ENCODE peak calls at places on chromosomes 6 and 20, in seven cellular contexts. One of them, this sample, is unnamed.

GRCh38 chr6:92767101-92767500 is 652.3 kb downstream of the EPHA7 start:
- DNase-seq in activated naive CD4-positive, alpha-beta T cell treated with anti-CD3 and anti-CD28 coated beads, Interleukin-2, amount 10 ng/mL, durations not matched to agents 7 days and 5 days: no peak
- DNase-seq in SK-N-MC: no peak
- DNase-seq in C1 segment of cervical spinal cord: no peak
- DNase-seq in T-helper 9 cell: no peak
- DNase-seq in NCI-H2029 treated with DMSO at 0.1 percent for 48 hours: peak
- DNase-seq in iPS DF 6.9: no peak
- DNase-seq in this sample: no peak

GRCh38 chr6:71197770-71198169 is 90.8 kb upstream of the OGFRL1 start:
- DNase-seq in activated naive CD4-positive, alpha-beta T cell treated with anti-CD3 and anti-CD28 coated beads, Interleukin-2, amount 10 ng/mL, durations not matched to agents 7 days and 5 days: no peak
- DNase-seq in SK-N-MC: no peak
- DNase-seq in C1 segment of cervical spinal cord: no peak
- DNase-seq in T-helper 9 cell: no peak
- DNase-seq in NCI-H2029 treated with DMSO at 0.1 percent for 48 hours: no peak
- DNase-seq in iPS DF 6.9: no peak
- DNase-seq in this sample: no peak

GRCh38 chr20:20448891-20449290 is 81.0 kb downstream of the INSM1 start:
- DNase-seq in activated naive CD4-positive, alpha-beta T cell treated with anti-CD3 and anti-CD28 coated beads, Interleukin-2, amount 10 ng/mL, durations not matched to agents 7 days and 5 days: no peak
- DNase-seq in SK-N-MC: no peak
- DNase-seq in C1 segment of cervical spinal cord: no peak
- DNase-seq in T-helper 9 cell: no peak
- DNase-seq in NCI-H2029 treated with DMSO at 0.1 percent for 48 hours: no peak
- DNase-seq in iPS DF 6.9: no peak
- DNase-seq in this sample: no peak

GRCh38 chr6:160249687-160250086 is 8.9 kb downstream of the SLC22A2 start:
- DNase-seq in activated naive CD4-positive, alpha-beta T cell treated with anti-CD3 and anti-CD28 coated beads, Interleukin-2, amount 10 ng/mL, durations not matched to agents 7 days and 5 days: no peak
- DNase-seq in SK-N-MC: no peak
- DNase-seq in C1 segment of cervical spinal cord: no peak
- DNase-seq in T-helper 9 cell: no peak
- DNase-seq in NCI-H2029 treated with DMSO at 0.1 percent for 48 hours: no peak
- DNase-seq in iPS DF 6.9: no peak
- DNase-seq in this sample: no peak

GRCh38 chr6:14066782-14067406 is 50.7 kb upstream of the CD83 start:
- DNase-seq in activated naive CD4-positive, alpha-beta T cell treated with anti-CD3 and anti-CD28 coated beads, Interleukin-2, amount 10 ng/mL, durations not matched to agents 7 days and 5 days: no peak
- DNase-seq in SK-N-MC: peak
- DNase-seq in C1 segment of cervical spinal cord: no peak
- DNase-seq in T-helper 9 cell: no peak
- DNase-seq in NCI-H2029 treated with DMSO at 0.1 percent for 48 hours: peak
- DNase-seq in iPS DF 6.9: peak
- DNase-seq in this sample: no peak

GRCh38 chr6:30781697-30782424 is 37.5 kb upstream of the IER3 start:
- DNase-seq in activated naive CD4-positive, alpha-beta T cell treated with anti-CD3 and anti-CD28 coated beads, Interleukin-2, amount 10 ng/mL, durations not matched to agents 7 days and 5 days: no peak
- DNase-seq in SK-N-MC: peak
- DNase-seq in C1 segment of cervical spinal cord: peak
- DNase-seq in T-helper 9 cell: no peak
- DNase-seq in NCI-H2029 treated with DMSO at 0.1 percent for 48 hours: peak
- DNase-seq in iPS DF 6.9: no peak
- DNase-seq in this sample: peak

GRCh38 chr6:78911218-78911617 is 43.9 kb downstream of the IRAK1BP1 start:
- DNase-seq in activated naive CD4-positive, alpha-beta T cell treated with anti-CD3 and anti-CD28 coated beads, Interleukin-2, amount 10 ng/mL, durations not matched to agents 7 days and 5 days: no peak
- DNase-seq in SK-N-MC: no peak
- DNase-seq in C1 segment of cervical spinal cord: no peak
- DNase-seq in T-helper 9 cell: no peak
- DNase-seq in NCI-H2029 treated with DMSO at 0.1 percent for 48 hours: no peak
- DNase-seq in iPS DF 6.9: no peak
- DNase-seq in this sample: no peak

GRCh38 chr20:48102821-48103635 is 317.7 kb upstream of the SULF2 start:
- DNase-seq in activated naive CD4-positive, alpha-beta T cell treated with anti-CD3 and anti-CD28 coated beads, Interleukin-2, amount 10 ng/mL, durations not matched to agents 7 days and 5 days: no peak
- DNase-seq in SK-N-MC: no peak
- DNase-seq in C1 segment of cervical spinal cord: peak
- DNase-seq in T-helper 9 cell: no peak
- DNase-seq in NCI-H2029 treated with DMSO at 0.1 percent for 48 hours: no peak
- DNase-seq in iPS DF 6.9: no peak
- DNase-seq in this sample: no peak

GRCh38 chr6:68024570-68025269 is 610.4 kb upstream of the ADGRB3 start:
- DNase-seq in activated naive CD4-positive, alpha-beta T cell treated with anti-CD3 and anti-CD28 coated beads, Interleukin-2, amount 10 ng/mL, durations not matched to agents 7 days and 5 days: no peak
- DNase-seq in SK-N-MC: no peak
- DNase-seq in C1 segment of cervical spinal cord: no peak
- DNase-seq in T-helper 9 cell: no peak
- DNase-seq in NCI-H2029 treated with DMSO at 0.1 percent for 48 hours: no peak
- DNase-seq in iPS DF 6.9: no peak
- DNase-seq in this sample: no peak

GRCh38 chr6:37190159-37190535 is 20.2 kb downstream of the PIM1 start:
- DNase-seq in activated naive CD4-positive, alpha-beta T cell treated with anti-CD3 and anti-CD28 coated beads, Interleukin-2, amount 10 ng/mL, durations not matched to agents 7 days and 5 days: peak
- DNase-seq in SK-N-MC: no peak
- DNase-seq in C1 segment of cervical spinal cord: no peak
- DNase-seq in T-helper 9 cell: no peak
- DNase-seq in NCI-H2029 treated with DMSO at 0.1 percent for 48 hours: no peak
- DNase-seq in iPS DF 6.9: no peak
- DNase-seq in this sample: no peak

GRCh38 chr20:12040261-12040660 is 122.6 kb downstream of the BTBD3 start:
- DNase-seq in activated naive CD4-positive, alpha-beta T cell treated with anti-CD3 and anti-CD28 coated beads, Interleukin-2, amount 10 ng/mL, durations not matched to agents 7 days and 5 days: no peak
- DNase-seq in SK-N-MC: no peak
- DNase-seq in C1 segment of cervical spinal cord: no peak
- DNase-seq in T-helper 9 cell: no peak
- DNase-seq in NCI-H2029 treated with DMSO at 0.1 percent for 48 hours: no peak
- DNase-seq in iPS DF 6.9: no peak
- DNase-seq in this sample: no peak

GRCh38 chr20:45463113-45463512 is 6.4 kb upstream of the WFDC2 start:
- DNase-seq in activated naive CD4-positive, alpha-beta T cell treated with anti-CD3 and anti-CD28 coated beads, Interleukin-2, amount 10 ng/mL, durations not matched to agents 7 days and 5 days: no peak
- DNase-seq in SK-N-MC: no peak
- DNase-seq in C1 segment of cervical spinal cord: no peak
- DNase-seq in T-helper 9 cell: no peak
- DNase-seq in NCI-H2029 treated with DMSO at 0.1 percent for 48 hours: no peak
- DNase-seq in iPS DF 6.9: no peak
- DNase-seq in this sample: no peak

GRCh38 chr6:16105874-16106273 is 23.0 kb upstream of the MYLIP start:
- DNase-seq in activated naive CD4-positive, alpha-beta T cell treated with anti-CD3 and anti-CD28 coated beads, Interleukin-2, amount 10 ng/mL, durations not matched to agents 7 days and 5 days: no peak
- DNase-seq in SK-N-MC: peak
- DNase-seq in C1 segment of cervical spinal cord: no peak
- DNase-seq in T-helper 9 cell: no peak
- DNase-seq in NCI-H2029 treated with DMSO at 0.1 percent for 48 hours: no peak
- DNase-seq in iPS DF 6.9: no peak
- DNase-seq in this sample: no peak

GRCh38 chr20:12391099-12391498 is 473.4 kb downstream of the BTBD3 start:
- DNase-seq in activated naive CD4-positive, alpha-beta T cell treated with anti-CD3 and anti-CD28 coated beads, Interleukin-2, amount 10 ng/mL, durations not matched to agents 7 days and 5 days: no peak
- DNase-seq in SK-N-MC: no peak
- DNase-seq in C1 segment of cervical spinal cord: no peak
- DNase-seq in T-helper 9 cell: no peak
- DNase-seq in NCI-H2029 treated with DMSO at 0.1 percent for 48 hours: no peak
- DNase-seq in iPS DF 6.9: no peak
- DNase-seq in this sample: no peak

This sample was measured in effector CD8-positive, alpha-beta T cell.